ENCODE peak calls at places on chromosomes 2 and 18, in nine cellular contexts. One of them, this sample, is unnamed.

GRCh38 chr18:7232218-7232617 is 1.3 kb downstream of the LRRC30 start:
- DNase-seq in heart left ventricle: no peak
- DNase-seq in activated naive CD4-positive, alpha-beta T cell: no peak
- DNase-seq in type B pancreatic cell: no peak
- DNase-seq in SW 1271: no peak
- DNase-seq in CD4-positive, alpha-beta T cell: no peak
- DNase-seq in NCI-H460: no peak
- DNase-seq in DMS53: peak; percentile 55
- DNase-seq in stimulated activated CD4-positive, alpha-beta T cell treated with anti-CD3 and anti-CD28 coated beads, TNF-alpha, amount 100 ng/mL, for 4 hours: no peak
- DNase-seq in this sample: no peak

GRCh38 chr2:38794235-38794946 is 16.4 kb downstream of the GEMIN6 start:
- DNase-seq in stimulated activated CD4-positive, alpha-beta T cell treated with anti-CD3 and anti-CD28 coated beads, TNF-alpha, amount 100 ng/mL, for 4 hours: no peak
- DNase-seq in heart left ventricle: no peak
- DNase-seq in SW 1271: no peak
- DNase-seq in CD4-positive, alpha-beta T cell: no peak
- DNase-seq in activated naive CD4-positive, alpha-beta T cell: no peak
- DNase-seq in NCI-H460: no peak
- DNase-seq in DMS53: no peak
- DNase-seq in type B pancreatic cell: no peak
- DNase-seq in this sample: no peak

GRCh38 chr2:196481323-196481695 is 158.2 kb upstream of the CCDC150 start:
- DNase-seq in type B pancreatic cell: no peak
- DNase-seq in heart left ventricle: no peak
- DNase-seq in activated naive CD4-positive, alpha-beta T cell: no peak
- DNase-seq in stimulated activated CD4-positive, alpha-beta T cell treated with anti-CD3 and anti-CD28 coated beads, TNF-alpha, amount 100 ng/mL, for 4 hours: no peak
- DNase-seq in SW 1271: no peak
- DNase-seq in DMS53: no peak
- DNase-seq in CD4-positive, alpha-beta T cell: no peak
- DNase-seq in NCI-H460: no peak
- DNase-seq in this sample: no peak

GRCh38 chr2:130766711-130767407 is 11.5 kb downstream of the AMER3 start:
- DNase-seq in activated naive CD4-positive, alpha-beta T cell: no peak
- DNase-seq in type B pancreatic cell: no peak
- DNase-seq in NCI-H460: no peak
- DNase-seq in stimulated activated CD4-positive, alpha-beta T cell treated with anti-CD3 and anti-CD28 coated beads, TNF-alpha, amount 100 ng/mL, for 4 hours: no peak
- DNase-seq in DMS53: no peak
- DNase-seq in heart left ventricle: no peak
- DNase-seq in CD4-positive, alpha-beta T cell: no peak
- DNase-seq in SW 1271: no peak
- DNase-seq in this sample: no peak

GRCh38 chr2:26456701-26457224 is 21.2 kb downstream of the OTOF start:
- DNase-seq in NCI-H460: no peak
- DNase-seq in CD4-positive, alpha-beta T cell: no peak
- DNase-seq in activated naive CD4-positive, alpha-beta T cell: no peak
- DNase-seq in type B pancreatic cell: peak; percentile 52
- DNase-seq in heart left ventricle: no peak
- DNase-seq in SW 1271: no peak
- DNase-seq in DMS53: no peak
- DNase-seq in stimulated activated CD4-positive, alpha-beta T cell treated with anti-CD3 and anti-CD28 coated beads, TNF-alpha, amount 100 ng/mL, for 4 hours: no peak
- DNase-seq in this sample: no peak

GRCh38 chr2:239096676-239097427 is 249.0 kb downstream of the TWIST2 start:
- DNase-seq in activated naive CD4-positive, alpha-beta T cell: no peak
- DNase-seq in DMS53: no peak
- DNase-seq in NCI-H460: no peak
- DNase-seq in stimulated activated CD4-positive, alpha-beta T cell treated with anti-CD3 and anti-CD28 coated beads, TNF-alpha, amount 100 ng/mL, for 4 hours: no peak
- DNase-seq in heart left ventricle: no peak
- DNase-seq in SW 1271: no peak
- DNase-seq in type B pancreatic cell: no peak
- DNase-seq in CD4-positive, alpha-beta T cell: no peak
- DNase-seq in this sample: peak; percentile 80

GRCh38 chr2:30334738-30335426 is 103.5 kb downstream of the LBH start:
- DNase-seq in heart left ventricle: no peak
- DNase-seq in DMS53: peak; percentile 6
- DNase-seq in activated naive CD4-positive, alpha-beta T cell: no peak
- DNase-seq in CD4-positive, alpha-beta T cell: peak; percentile 7
- DNase-seq in type B pancreatic cell: no peak
- DNase-seq in SW 1271: no peak
- DNase-seq in NCI-H460: no peak
- DNase-seq in stimulated activated CD4-positive, alpha-beta T cell treated with anti-CD3 and anti-CD28 coated beads, TNF-alpha, amount 100 ng/mL, for 4 hours: no peak
- DNase-seq in this sample: no peak

GRCh38 chr2:143530753-143531152 is 401.5 kb downstream of the ARHGAP15 start:
- DNase-seq in DMS53: no peak
- DNase-seq in activated naive CD4-positive, alpha-beta T cell: no peak
- DNase-seq in SW 1271: no peak
- DNase-seq in type B pancreatic cell: no peak
- DNase-seq in NCI-H460: no peak
- DNase-seq in stimulated activated CD4-positive, alpha-beta T cell treated with anti-CD3 and anti-CD28 coated beads, TNF-alpha, amount 100 ng/mL, for 4 hours: no peak
- DNase-seq in heart left ventricle: no peak
- DNase-seq in CD4-positive, alpha-beta T cell: no peak
- DNase-seq in this sample: no peak

GRCh38 chr2:48248251-48248933 is 281.6 kb upstream of the STON1 start:
- DNase-seq in activated naive CD4-positive, alpha-beta T cell: no peak
- DNase-seq in stimulated activated CD4-positive, alpha-beta T cell treated with anti-CD3 and anti-CD28 coated beads, TNF-alpha, amount 100 ng/mL, for 4 hours: no peak
- DNase-seq in heart left ventricle: no peak
- DNase-seq in type B pancreatic cell: no peak
- DNase-seq in CD4-positive, alpha-beta T cell: no peak
- DNase-seq in SW 1271: peak; percentile 94
- DNase-seq in NCI-H460: peak; percentile 77
- DNase-seq in DMS53: peak; percentile 54
- DNase-seq in this sample: no peak

GRCh38 chr18:22585821-22586220 is 168.1 kb upstream of the CTAGE1 start:
- DNase-seq in DMS53: peak; percentile 65
- DNase-seq in CD4-positive, alpha-beta T cell: no peak
- DNase-seq in SW 1271: no peak
- DNase-seq in stimulated activated CD4-positive, alpha-beta T cell treated with anti-CD3 and anti-CD28 coated beads, TNF-alpha, amount 100 ng/mL, for 4 hours: no peak
- DNase-seq in NCI-H460: no peak
- DNase-seq in type B pancreatic cell: no peak
- DNase-seq in activated naive CD4-positive, alpha-beta T cell: no peak
- DNase-seq in heart left ventricle: no peak
- DNase-seq in this sample: no peak

GRCh38 chr2:3606028-3606369 is 11.1 kb downstream of the COLEC11 start:
- DNase-seq in type B pancreatic cell: no peak
- DNase-seq in CD4-positive, alpha-beta T cell: no peak
- DNase-seq in stimulated activated CD4-positive, alpha-beta T cell treated with anti-CD3 and anti-CD28 coated beads, TNF-alpha, amount 100 ng/mL, for 4 hours: no peak
- DNase-seq in NCI-H460: no peak
- DNase-seq in activated naive CD4-positive, alpha-beta T cell: no peak
- DNase-seq in SW 1271: no peak
- DNase-seq in heart left ventricle: no peak
- DNase-seq in DMS53: no peak
- DNase-seq in this sample: no peak

GRCh38 chr2:88078624-88079169 is 11.1 kb downstream of the SMYD1 start:
- DNase-seq in heart left ventricle: no peak
- DNase-seq in NCI-H460: no peak
- DNase-seq in type B pancreatic cell: no peak
- DNase-seq in SW 1271: no peak
- DNase-seq in CD4-positive, alpha-beta T cell: no peak
- DNase-seq in DMS53: no peak
- DNase-seq in activated naive CD4-positive, alpha-beta T cell: no peak
- DNase-seq in stimulated activated CD4-positive, alpha-beta T cell treated with anti-CD3 and anti-CD28 coated beads, TNF-alpha, amount 100 ng/mL, for 4 hours: no peak
- DNase-seq in this sample: no peak

GRCh38 chr2:128456281-128456680 is 137.6 kb upstream of the HS6ST1 start:
- DNase-seq in stimulated activated CD4-positive, alpha-beta T cell treated with anti-CD3 and anti-CD28 coated beads, TNF-alpha, amount 100 ng/mL, for 4 hours: no peak
- DNase-seq in NCI-H460: no peak
- DNase-seq in CD4-positive, alpha-beta T cell: no peak
- DNase-seq in SW 1271: no peak
- DNase-seq in type B pancreatic cell: peak; percentile 42
- DNase-seq in DMS53: no peak
- DNase-seq in heart left ventricle: peak; percentile 8
- DNase-seq in activated naive CD4-positive, alpha-beta T cell: no peak
- DNase-seq in this sample: no peak

This sample was measured in adrenal gland.